ENCODE peak calls at places on chromosomes 5 and 9, in nine cellular contexts. G is effector memory CD8-positive, alpha-beta T cell; I is EL; C is HEK293T; V is right cardiac atrium; O is GM10248; Q is AG09309; Y is NCI-H460; P is endodermal cell. M is an unnamed sample.

GRCh38 chr5:154476343-154477213 is 1.4 kb downstream of the HAND1 start:
- DNase-seq in C (no peak), G (no peak), P (peak), O (no peak), V (no peak), Q (no peak), I (no peak), Y (no peak), M (no peak)

GRCh38 chr9:72305102-72305546 is 59.9 kb downstream of the ZFAND5 start:
- DNase-seq in I (peak), Q (no peak), G (no peak), P (peak), O (peak), Y (no peak), V (peak), C (peak), M (peak)

GRCh38 chr5:133866903-133867245 is 101.6 kb downstream of the C5orf15 start:
- DNase-seq in G (no peak), Q (no peak), I (no peak), P (no peak), V (no peak), O (no peak), Y (no peak), C (no peak), M (no peak)

GRCh38 chr9:105076729-105077128 is 148.8 kb upstream of the ABCA1 start:
- DNase-seq in V (no peak), O (no peak), Q (no peak), C (no peak), Y (no peak), G (no peak), I (no peak), P (no peak), M (no peak)

GRCh38 chr9:130570200-130570599 is 9.2 kb upstream of the FUBP3 start:
- DNase-seq in C (no peak), Q (no peak), O (no peak), P (no peak), Y (peak), I (peak), V (no peak), G (no peak), M (no peak)

GRCh38 chr5:20254748-20255147 is 266.7 kb upstream of the CDH18 start:
- DNase-seq in O (no peak), I (no peak), C (no peak), Q (no peak), Y (no peak), V (no peak), P (no peak), G (no peak), M (no peak)

GRCh38 chr9:104836767-104837166 is 72.8 kb downstream of the NIPSNAP3B start:
- DNase-seq in I (no peak), C (no peak), Y (no peak), G (no peak), Q (no peak), V (no peak), P (peak), O (no peak), M (no peak)

GRCh38 chr5:52725065-52725746 is 62.5 kb upstream of the ITGA1 start:
- DNase-seq in G (peak), I (no peak), P (no peak), C (no peak), Y (no peak), O (peak), Q (no peak), V (no peak), M (no peak)

GRCh38 chr5:148011407-148012124 is 52.2 kb upstream of the SPINK5 start:
- DNase-seq in V (no peak), G (no peak), Y (peak), I (peak), O (no peak), P (no peak), Q (peak), C (no peak), M (no peak)

GRCh38 chr5:76210946-76211345 is 127.8 kb downstream of the SV2C start:
- DNase-seq in V (no peak), G (no peak), I (no peak), Y (no peak), Q (no peak), C (no peak), O (no peak), P (no peak), M (no peak)

GRCh38 chr9:14692536-14692917 is 705 bp downstream of the ZDHHC21 start:
- DNase-seq in I (no peak), V (no peak), C (no peak), Q (no peak), P (no peak), O (no peak), Y (no peak), G (peak), M (no peak)

GRCh38 chr5:30879887-30880286 is 313.6 kb upstream of the CDH6 start:
- DNase-seq in P (no peak), I (no peak), Y (no peak), V (no peak), G (no peak), Q (no peak), C (no peak), O (no peak), M (no peak)

GRCh38 chr9:137757613-137758029 is 120.0 kb upstream of the CACNA1B start:
- DNase-seq in C (no peak), G (no peak), Q (peak), V (no peak), Y (no peak), O (peak), P (no peak), I (peak), M (peak)

GRCh38 chr5:151675225-151675955 is 11.3 kb downstream of the SPARC start:
- DNase-seq in C (no peak), Y (no peak), Q (no peak), G (no peak), O (no peak), P (no peak), I (peak), V (no peak), M (no peak)

GRCh38 chr9:31304576-31304975 is 1079.9 kb upstream of the ACO1 start:
- DNase-seq in G (no peak), I (no peak), Y (peak), C (no peak), O (no peak), V (no peak), Q (no peak), P (no peak), M (no peak)

GRCh38 chr9:108786322-108786721 is 69.5 kb downstream of the ACTL7B start:
- DNase-seq in C (no peak), I (no peak), P (no peak), G (no peak), V (no peak), Y (no peak), Q (no peak), O (no peak), M (no peak)

GRCh38 chr5:32852535-32852934 is 141.4 kb downstream of the NPR3 start:
- DNase-seq in V (peak), G (no peak), I (peak), O (no peak), Y (peak), C (no peak), Q (no peak), P (peak), M (no peak)

GRCh38 chr9:36903541-36904435 is 130.3 kb downstream of the PAX5 start:
- DNase-seq in O (no peak), G (no peak), P (peak), C (no peak), Y (no peak), I (peak), V (peak), Q (peak), M (no peak)